ENCODE peak calls at places on chromosome 12, in seven cellular contexts. D, Z, P, F, J, G and O are unnamed samples.

GRCh38 chr12:3123729-3124128 is 46.5 kb downstream of the TSPAN9 start:
- DNase-seq in J (no peak), G (no peak), F (no peak), Z (peak; percentile 28), P (no peak), D (no peak), O (no peak)

GRCh38 chr12:49698619-49699545 is 8.3 kb downstream of the FMNL3 start:
- DNase-seq in G (no peak), D (peak; percentile 71), P (no peak), F (peak; percentile 75), Z (peak; percentile 83), J (no peak), O (peak; percentile 72)

GRCh38 chr12:1918081-1918874 is at the start of gene CACNA2D4:
- DNase-seq in D (peak; percentile 14), F (no peak), P (no peak), G (no peak), J (peak; percentile 15), Z (no peak), O (peak; percentile 12)

GRCh38 chr12:1993871-1994371 is 10.3 kb downstream of the DCP1B start:
- DNase-seq in D (no peak), Z (no peak), J (peak; percentile 54), G (peak; percentile 49), P (no peak), F (no peak), O (no peak)

GRCh38 chr12:77845831-77846230 is 15.1 kb downstream of the NAV3 start:
- DNase-seq in G (no peak), J (no peak), F (no peak), D (no peak), P (no peak), Z (peak; percentile 85), O (no peak)

GRCh38 chr12:31626270-31626669 is 33.2 kb upstream of the ETFBKMT start:
- DNase-seq in G (no peak), D (no peak), P (no peak), Z (no peak), F (no peak), J (no peak), O (no peak)

GRCh38 chr12:40745386-40745785 is 53.1 kb downstream of the CNTN1 start:
- DNase-seq in D (no peak), G (no peak), F (no peak), J (no peak), Z (no peak), P (no peak), O (no peak)

GRCh38 chr12:123391546-123392343 is 7.8 kb downstream of the KMT5A start:
- DNase-seq in G (no peak), P (no peak), Z (no peak), D (no peak), F (no peak), J (no peak), O (no peak)

GRCh38 chr12:57101892-57102695 is 9.1 kb downstream of the STAT6 start:
- DNase-seq in D (peak; percentile 4), G (no peak), J (peak; percentile 63), F (no peak), P (no peak), Z (no peak), O (no peak)

GRCh38 chr12:113850309-113851056 is 115.6 kb downstream of the RBM19 start:
- DNase-seq in F (no peak), J (no peak), Z (no peak), P (no peak), G (no peak), D (no peak), O (no peak)

GRCh38 chr12:34391771-34392581 is 369.7 kb downstream of the ALG10 start:
- DNase-seq in Z (no peak), G (no peak), J (no peak), P (no peak), F (no peak), D (no peak), O (no peak)

GRCh38 chr12:18323159-18323558 is 61.8 kb downstream of the PIK3C2G start:
- DNase-seq in J (no peak), D (no peak), P (no peak), Z (no peak), F (no peak), G (no peak), O (no peak)

GRCh38 chr12:111624540-111624939 is 25.4 kb upstream of the ATXN2 start:
- DNase-seq in F (no peak), D (no peak), G (no peak), P (no peak), Z (no peak), J (no peak), O (no peak)

GRCh38 chr12:92136021-92136735 is 9.5 kb downstream of the BTG1 start:
- DNase-seq in J (no peak), Z (no peak), G (no peak), P (no peak), F (no peak), D (no peak), O (no peak)

GRCh38 chr12:8697476-8698131 is at the start of gene RIMKLB:
- DNase-seq in J (peak; percentile 68), G (peak; percentile 48), P (peak; percentile 84), Z (peak; percentile 78), F (peak; percentile 77), D (peak; percentile 90), O (peak; percentile 95)

GRCh38 chr12:100995201-100995600 is 200.6 kb downstream of the ANO4 start:
- DNase-seq in P (no peak), F (no peak), D (peak; percentile 26), J (no peak), G (no peak), Z (no peak), O (peak; percentile 15)

GRCh38 chr12:3076730-3077571 is at the start of gene TSPAN9:
- DNase-seq in G (peak; percentile 15), Z (peak; percentile 71), F (peak; percentile 52), J (peak; percentile 64), P (peak; percentile 78), D (peak; percentile 87), O (peak; percentile 95)

GRCh38 chr12:52925717-52926595 is 21.1 kb upstream of the KRT8 start:
- DNase-seq in P (no peak), F (no peak), G (no peak), Z (no peak), J (peak; percentile 83), D (no peak), O (no peak)

GRCh38 chr12:111842556-111843396 is 748 bp downstream of the MAPKAPK5 start:
- DNase-seq in Z (peak; percentile 37), G (peak; percentile 18), D (no peak), J (peak; percentile 77), F (no peak), P (peak; percentile 13), O (no peak)

GRCh38 chr12:57006809-57007475 is 596 bp upstream of the ZBTB39 start:
- DNase-seq in P (no peak), Z (no peak), D (no peak), G (peak; percentile 58), F (no peak), J (no peak), O (no peak)

GRCh38 chr12:24631691-24632090 is 317.2 kb downstream of the BCAT1 start:
- DNase-seq in Z (no peak), F (no peak), D (no peak), J (no peak), G (no peak), P (no peak), O (no peak)

GRCh38 chr12:15477761-15478160 is 155.5 kb downstream of the PTPRO start:
- DNase-seq in J (no peak), G (no peak), F (no peak), Z (no peak), P (no peak), D (no peak), O (no peak)

GRCh38 chr12:10205251-10205807 is 7.3 kb upstream of the GABARAPL1 start:
- DNase-seq in Z (no peak), G (no peak), J (no peak), D (no peak), P (no peak), F (no peak), O (no peak)

DNA sequence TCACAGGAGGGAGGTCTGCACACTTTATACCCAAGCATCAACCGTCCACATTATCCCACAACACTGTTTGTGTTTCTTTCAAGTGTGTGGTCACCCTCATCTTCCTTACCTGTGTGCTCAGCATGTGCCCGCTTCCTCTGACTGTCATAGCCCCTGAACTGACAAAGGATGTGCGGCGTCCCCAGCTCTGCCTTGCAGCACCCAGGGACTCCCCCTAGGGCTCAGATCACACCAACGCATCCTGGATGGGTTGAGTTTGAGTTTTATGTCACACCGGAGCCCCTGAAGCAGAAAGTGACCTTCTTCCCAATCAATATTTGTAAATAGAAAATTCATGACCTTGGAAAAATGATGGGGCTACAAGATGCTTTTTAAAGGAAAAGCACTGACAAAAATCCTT is 770.7 kb upstream of the TMEM132C start:
- DNase-seq in J (no peak), D (no peak), F (no peak), Z (no peak), G (no peak), P (no peak), O (no peak)
- TF ChIP-seq CTCF in J (no peak), D (no peak), F (no peak), Z (no peak), G (no peak), P (peak; percentile 41), O (no peak)

GRCh38 chr12:59446156-59446555 is 149.7 kb upstream of the SLC16A7 start:
- DNase-seq in G (no peak), Z (no peak), F (no peak), J (no peak), P (no peak), D (no peak), O (no peak)

DNA sequence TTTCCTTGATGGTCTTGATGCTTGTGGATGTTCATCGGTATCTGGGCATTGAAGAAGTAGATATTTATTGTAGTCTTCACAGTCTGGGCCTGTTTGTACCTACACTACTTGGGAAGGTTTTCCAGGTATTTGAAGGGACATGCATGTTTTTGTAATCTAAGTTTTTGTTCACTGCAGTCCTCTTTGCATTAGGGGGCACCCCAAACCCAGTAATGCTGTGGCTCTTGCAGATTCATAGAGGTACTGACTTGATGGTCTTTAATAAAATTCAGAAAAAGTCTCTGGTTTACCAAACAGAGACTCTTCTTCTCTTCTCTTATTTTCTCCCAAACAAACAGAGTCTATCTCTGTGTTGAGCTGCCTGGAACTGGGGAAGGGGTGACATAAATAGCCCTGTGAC is 150.9 kb upstream of the SLC16A7 start:
- DNase-seq in Z (peak; percentile 4), J (no peak), G (no peak), D (no peak), F (no peak), P (no peak), O (no peak)
- TF ChIP-seq CTCF in Z (no peak), J (no peak), G (no peak), D (peak; percentile 23), F (peak; percentile 54), P (peak; percentile 20), O (peak; percentile 19)

DNA sequence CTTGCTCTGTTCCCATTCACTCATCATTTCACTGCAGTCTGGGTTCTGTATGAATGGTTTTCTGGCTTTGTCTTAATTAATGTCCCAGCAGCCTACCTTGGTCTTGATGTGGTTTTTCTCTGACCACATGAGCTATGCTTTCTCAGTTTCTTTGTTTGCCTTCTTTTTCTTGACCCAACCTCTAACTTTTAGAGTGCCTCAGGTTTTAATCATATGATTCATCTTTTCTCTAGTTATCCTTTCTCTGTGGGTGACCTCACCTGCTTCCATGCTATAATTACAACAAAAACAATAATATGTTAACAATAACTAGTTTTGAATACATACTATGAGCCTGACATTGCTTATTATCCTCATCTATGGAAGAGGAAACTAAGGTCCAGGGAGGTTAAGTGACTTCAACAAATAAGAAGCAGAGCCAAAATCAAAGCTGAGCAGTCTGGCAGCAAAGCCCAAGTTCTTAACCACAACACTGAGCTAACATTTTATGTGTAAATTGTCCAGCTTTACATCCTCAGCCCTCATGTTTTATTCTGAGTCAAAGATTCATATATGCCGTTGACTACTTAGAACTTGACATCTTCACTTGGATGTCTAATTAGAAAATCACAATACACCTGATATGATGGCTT is 4.7 kb upstream of the EPYC start:
- DNase-seq in P (no peak), D (peak; percentile 6), F (no peak), G (no peak), Z (peak; percentile 77), J (no peak), O (peak; percentile 10)
- TF ChIP-seq CTCF in P (no peak), D (no peak), F (no peak), G (no peak), Z (no peak), J (no peak), O (no peak)

GRCh38 chr12:116130431-116130830 is 147.1 kb downstream of the MED13L start:
- DNase-seq in D (no peak), F (no peak), G (no peak), Z (peak; percentile 62), J (no peak), P (no peak), O (no peak)
- TF ChIP-seq CTCF in D (no peak), F (no peak), G (no peak), Z (no peak), J (no peak), P (no peak), O (no peak)